ENCODE peak calls at places on chromosomes 5 and 9, in eight cellular contexts. One of them, this sample, is unnamed.

GRCh38 chr5:141121563-141121962 is at the start of gene PCDHB4:
- DNase-seq in kidney: no peak
- DNase-seq in fibroblast of mammary gland: peak; percentile 8
- DNase-seq in GM06990: no peak
- DNase-seq in neural crest cell: no peak
- DNase-seq in astrocyte of the spinal cord: no peak
- DNase-seq in OCI-LY7: no peak
- DNase-seq in B cell: no peak
- DNase-seq in this sample: no peak

GRCh38 chr5:111223790-111224560 is at the start of gene CAMK4:
- DNase-seq in kidney: peak; percentile 90
- DNase-seq in fibroblast of mammary gland: peak; percentile 66
- DNase-seq in GM06990: peak; percentile 91
- DNase-seq in neural crest cell: peak; percentile 69
- DNase-seq in astrocyte of the spinal cord: peak; percentile 74
- DNase-seq in OCI-LY7: peak; percentile 82
- DNase-seq in B cell: peak; percentile 71
- DNase-seq in this sample: no peak

GRCh38 chr9:106075991-106076390 is 381.6 kb downstream of the TMEM38B start:
- DNase-seq in kidney: no peak
- DNase-seq in fibroblast of mammary gland: peak; percentile 91
- DNase-seq in GM06990: no peak
- DNase-seq in neural crest cell: no peak
- DNase-seq in astrocyte of the spinal cord: peak; percentile 97
- DNase-seq in OCI-LY7: no peak
- DNase-seq in B cell: no peak
- DNase-seq in this sample: no peak

GRCh38 chr9:34988218-34989055 is 1.1 kb upstream of the DNAJB5 start:
- DNase-seq in kidney: peak; percentile 88
- DNase-seq in fibroblast of mammary gland: no peak
- DNase-seq in GM06990: peak; percentile 41
- DNase-seq in neural crest cell: no peak
- DNase-seq in astrocyte of the spinal cord: no peak
- DNase-seq in OCI-LY7: no peak
- DNase-seq in B cell: peak; percentile 39
- DNase-seq in this sample: no peak

GRCh38 chr5:97839338-97840081 is 656.5 kb upstream of the RIOK2 start:
- DNase-seq in kidney: no peak
- DNase-seq in fibroblast of mammary gland: peak; percentile 64
- DNase-seq in GM06990: no peak
- DNase-seq in neural crest cell: no peak
- DNase-seq in astrocyte of the spinal cord: peak; percentile 45
- DNase-seq in OCI-LY7: no peak
- DNase-seq in B cell: no peak
- DNase-seq in this sample: no peak

GRCh38 chr5:159324986-159325385 is 5.3 kb downstream of the IL12B start:
- DNase-seq in kidney: no peak
- DNase-seq in fibroblast of mammary gland: no peak
- DNase-seq in GM06990: no peak
- DNase-seq in neural crest cell: no peak
- DNase-seq in astrocyte of the spinal cord: no peak
- DNase-seq in OCI-LY7: no peak
- DNase-seq in B cell: no peak
- DNase-seq in this sample: no peak

GRCh38 chr5:112626079-112626478 is 111.6 kb upstream of the APC start:
- DNase-seq in kidney: no peak
- DNase-seq in fibroblast of mammary gland: no peak
- DNase-seq in GM06990: no peak
- DNase-seq in neural crest cell: no peak
- DNase-seq in astrocyte of the spinal cord: no peak
- DNase-seq in OCI-LY7: no peak
- DNase-seq in B cell: no peak
- DNase-seq in this sample: no peak

GRCh38 chr5:112975721-112976431 is 722 bp upstream of the DCP2 start:
- DNase-seq in kidney: no peak
- DNase-seq in fibroblast of mammary gland: no peak
- DNase-seq in GM06990: no peak
- DNase-seq in neural crest cell: peak; percentile 5
- DNase-seq in astrocyte of the spinal cord: no peak
- DNase-seq in OCI-LY7: peak; percentile 10
- DNase-seq in B cell: no peak
- DNase-seq in this sample: no peak

GRCh38 chr9:127417130-127418036 is 6.8 kb upstream of the ZNF79 start:
- DNase-seq in kidney: no peak
- DNase-seq in fibroblast of mammary gland: peak; percentile 74
- DNase-seq in GM06990: no peak
- DNase-seq in neural crest cell: no peak
- DNase-seq in astrocyte of the spinal cord: peak; percentile 43
- DNase-seq in OCI-LY7: no peak
- DNase-seq in B cell: no peak
- DNase-seq in this sample: no peak

GRCh38 chr5:76414788-76415187 is 11.7 kb downstream of the IQGAP2 start:
- DNase-seq in kidney: no peak
- DNase-seq in fibroblast of mammary gland: no peak
- DNase-seq in GM06990: no peak
- DNase-seq in neural crest cell: no peak
- DNase-seq in astrocyte of the spinal cord: no peak
- DNase-seq in OCI-LY7: no peak
- DNase-seq in B cell: no peak
- DNase-seq in this sample: no peak

GRCh38 chr9:100213730-100214477 is 114.9 kb downstream of the INVS start:
- DNase-seq in kidney: no peak
- DNase-seq in fibroblast of mammary gland: peak; percentile 15
- DNase-seq in GM06990: no peak
- DNase-seq in neural crest cell: no peak
- DNase-seq in astrocyte of the spinal cord: peak; percentile 66
- DNase-seq in OCI-LY7: no peak
- DNase-seq in B cell: no peak
- DNase-seq in this sample: no peak

GRCh38 chr9:82540175-82540574 is 522.8 kb downstream of the RASEF start:
- DNase-seq in kidney: no peak
- DNase-seq in fibroblast of mammary gland: no peak
- DNase-seq in GM06990: no peak
- DNase-seq in neural crest cell: no peak
- DNase-seq in astrocyte of the spinal cord: no peak
- DNase-seq in OCI-LY7: no peak
- DNase-seq in B cell: no peak
- DNase-seq in this sample: no peak

GRCh38 chr9:4299006-4299795 is 667 bp downstream of the GLIS3 start:
- DNase-seq in kidney: peak; percentile 83
- DNase-seq in fibroblast of mammary gland: peak; percentile 49
- DNase-seq in GM06990: peak; percentile 15
- DNase-seq in neural crest cell: peak; percentile 30
- DNase-seq in astrocyte of the spinal cord: peak; percentile 63
- DNase-seq in OCI-LY7: no peak
- DNase-seq in B cell: peak; percentile 25
- DNase-seq in this sample: no peak

GRCh38 chr5:171755354-171755821 is 30.2 kb upstream of the SMIM23 start:
- DNase-seq in kidney: no peak
- DNase-seq in fibroblast of mammary gland: peak; percentile 40
- DNase-seq in GM06990: no peak
- DNase-seq in neural crest cell: no peak
- DNase-seq in astrocyte of the spinal cord: no peak
- DNase-seq in OCI-LY7: no peak
- DNase-seq in B cell: no peak
- DNase-seq in this sample: no peak

GRCh38 chr5:8843766-8844165 is 702.1 kb downstream of the SEMA5A start:
- DNase-seq in kidney: no peak
- DNase-seq in fibroblast of mammary gland: peak; percentile 91
- DNase-seq in GM06990: no peak
- DNase-seq in neural crest cell: no peak
- DNase-seq in astrocyte of the spinal cord: peak; percentile 77
- DNase-seq in OCI-LY7: no peak
- DNase-seq in B cell: no peak
- DNase-seq in this sample: no peak

GRCh38 chr5:423233-423565 is 19.8 kb upstream of the EXOC3 start:
- DNase-seq in kidney: peak; percentile 25
- DNase-seq in fibroblast of mammary gland: no peak
- DNase-seq in GM06990: no peak
- DNase-seq in neural crest cell: no peak
- DNase-seq in astrocyte of the spinal cord: no peak
- DNase-seq in OCI-LY7: no peak
- DNase-seq in B cell: no peak
- DNase-seq in this sample: no peak

GRCh38 chr9:121721770-121722169 is 70.3 kb downstream of the DAB2IP start:
- DNase-seq in kidney: no peak
- DNase-seq in fibroblast of mammary gland: peak; percentile 50
- DNase-seq in GM06990: no peak
- DNase-seq in neural crest cell: no peak
- DNase-seq in astrocyte of the spinal cord: no peak
- DNase-seq in OCI-LY7: no peak
- DNase-seq in B cell: no peak
- DNase-seq in this sample: no peak

GRCh38 chr5:149125386-149125891 is 15.9 kb upstream of the ABLIM3 start:
- DNase-seq in kidney: no peak
- DNase-seq in fibroblast of mammary gland: no peak
- DNase-seq in GM06990: no peak
- DNase-seq in neural crest cell: no peak
- DNase-seq in astrocyte of the spinal cord: no peak
- DNase-seq in OCI-LY7: no peak
- DNase-seq in B cell: no peak
- DNase-seq in this sample: no peak

GRCh38 chr5:172110921-172111873 is 76.8 kb downstream of the STK10 start:
- DNase-seq in kidney: peak; percentile 74
- DNase-seq in fibroblast of mammary gland: peak; percentile 63
- DNase-seq in GM06990: peak; percentile 86
- DNase-seq in neural crest cell: no peak
- DNase-seq in astrocyte of the spinal cord: peak; percentile 50
- DNase-seq in OCI-LY7: peak; percentile 92
- DNase-seq in B cell: peak; percentile 86
- DNase-seq in this sample: no peak

GRCh38 chr5:147427784-147428401 is 82.0 kb downstream of the DPYSL3 start:
- DNase-seq in kidney: no peak
- DNase-seq in fibroblast of mammary gland: peak; percentile 43
- DNase-seq in GM06990: no peak
- DNase-seq in neural crest cell: no peak
- DNase-seq in astrocyte of the spinal cord: no peak
- DNase-seq in OCI-LY7: no peak
- DNase-seq in B cell: no peak
- DNase-seq in this sample: no peak

GRCh38 chr9:130414081-130414731 is 30.6 kb upstream of the ASS1 start:
- DNase-seq in kidney: no peak
- DNase-seq in fibroblast of mammary gland: no peak
- DNase-seq in GM06990: no peak
- DNase-seq in neural crest cell: no peak
- DNase-seq in astrocyte of the spinal cord: no peak
- DNase-seq in OCI-LY7: no peak
- DNase-seq in B cell: no peak
- DNase-seq in this sample: no peak

GRCh38 chr5:69503144-69503488 is 10.5 kb downstream of the OCLN start:
- DNase-seq in kidney: no peak
- DNase-seq in fibroblast of mammary gland: no peak
- DNase-seq in GM06990: no peak
- DNase-seq in neural crest cell: no peak
- DNase-seq in astrocyte of the spinal cord: no peak
- DNase-seq in OCI-LY7: no peak
- DNase-seq in B cell: no peak
- DNase-seq in this sample: no peak

GRCh38 chr5:122195784-122196394 is 66.5 kb downstream of the ZNF474 start:
- DNase-seq in kidney: no peak
- DNase-seq in fibroblast of mammary gland: peak; percentile 75
- DNase-seq in GM06990: no peak
- DNase-seq in neural crest cell: peak; percentile 12
- DNase-seq in astrocyte of the spinal cord: peak; percentile 76
- DNase-seq in OCI-LY7: peak; percentile 7
- DNase-seq in B cell: no peak
- DNase-seq in this sample: no peak
- TF ChIP-seq CTCF in kidney: no peak
- TF ChIP-seq CTCF in fibroblast of mammary gland: peak; percentile 82
- TF ChIP-seq CTCF in GM06990: peak; percentile 42
- TF ChIP-seq CTCF in neural crest cell: peak; percentile 80
- TF ChIP-seq CTCF in astrocyte of the spinal cord: peak; percentile 78
- TF ChIP-seq CTCF in OCI-LY7: peak; percentile 63
- TF ChIP-seq CTCF in B cell: no peak
- TF ChIP-seq CTCF in this sample: no peak

GRCh38 chr5:42636425-42636824 is 120.2 kb upstream of the CCDC152 start:
- DNase-seq in kidney: no peak
- DNase-seq in fibroblast of mammary gland: peak; percentile 19
- DNase-seq in GM06990: no peak
- DNase-seq in neural crest cell: no peak
- DNase-seq in astrocyte of the spinal cord: no peak
- DNase-seq in OCI-LY7: peak; percentile 10
- DNase-seq in B cell: no peak
- DNase-seq in this sample: no peak
- TF ChIP-seq CTCF in kidney: no peak
- TF ChIP-seq CTCF in fibroblast of mammary gland: peak; percentile 50
- TF ChIP-seq CTCF in GM06990: peak; percentile 35
- TF ChIP-seq CTCF in neural crest cell: no peak
- TF ChIP-seq CTCF in astrocyte of the spinal cord: peak; percentile 37
- TF ChIP-seq CTCF in OCI-LY7: peak; percentile 66
- TF ChIP-seq CTCF in B cell: peak; percentile 27
- TF ChIP-seq CTCF in this sample: no peak

DNA sequence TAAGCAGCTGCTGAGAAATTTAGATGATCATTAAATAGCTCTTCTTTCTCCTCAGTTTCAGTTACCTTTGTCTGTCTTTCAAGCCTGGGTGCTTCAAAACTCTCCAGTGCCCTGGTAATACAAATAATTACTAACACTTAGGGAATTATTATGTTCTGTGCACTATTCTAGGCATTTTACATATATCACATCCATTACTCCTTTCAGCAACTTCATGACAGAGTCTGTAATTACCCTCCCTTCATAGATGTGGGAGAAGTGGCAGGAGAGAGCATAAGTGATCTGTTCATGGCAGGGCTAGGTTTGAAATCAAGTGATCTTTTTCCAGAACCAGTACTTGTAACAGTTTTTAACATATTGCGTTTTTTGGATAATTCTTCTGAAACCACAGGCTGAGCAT is 32.0 kb downstream of the MAN2A1 start:
- DNase-seq in kidney: no peak
- DNase-seq in fibroblast of mammary gland: no peak
- DNase-seq in GM06990: no peak
- DNase-seq in neural crest cell: no peak
- DNase-seq in astrocyte of the spinal cord: no peak
- DNase-seq in OCI-LY7: no peak
- DNase-seq in B cell: no peak
- DNase-seq in this sample: no peak
- TF ChIP-seq CTCF in kidney: no peak
- TF ChIP-seq CTCF in fibroblast of mammary gland: no peak
- TF ChIP-seq CTCF in GM06990: no peak
- TF ChIP-seq CTCF in neural crest cell: no peak
- TF ChIP-seq CTCF in astrocyte of the spinal cord: no peak
- TF ChIP-seq CTCF in OCI-LY7: no peak
- TF ChIP-seq CTCF in B cell: no peak
- TF ChIP-seq CTCF in this sample: no peak

DNA sequence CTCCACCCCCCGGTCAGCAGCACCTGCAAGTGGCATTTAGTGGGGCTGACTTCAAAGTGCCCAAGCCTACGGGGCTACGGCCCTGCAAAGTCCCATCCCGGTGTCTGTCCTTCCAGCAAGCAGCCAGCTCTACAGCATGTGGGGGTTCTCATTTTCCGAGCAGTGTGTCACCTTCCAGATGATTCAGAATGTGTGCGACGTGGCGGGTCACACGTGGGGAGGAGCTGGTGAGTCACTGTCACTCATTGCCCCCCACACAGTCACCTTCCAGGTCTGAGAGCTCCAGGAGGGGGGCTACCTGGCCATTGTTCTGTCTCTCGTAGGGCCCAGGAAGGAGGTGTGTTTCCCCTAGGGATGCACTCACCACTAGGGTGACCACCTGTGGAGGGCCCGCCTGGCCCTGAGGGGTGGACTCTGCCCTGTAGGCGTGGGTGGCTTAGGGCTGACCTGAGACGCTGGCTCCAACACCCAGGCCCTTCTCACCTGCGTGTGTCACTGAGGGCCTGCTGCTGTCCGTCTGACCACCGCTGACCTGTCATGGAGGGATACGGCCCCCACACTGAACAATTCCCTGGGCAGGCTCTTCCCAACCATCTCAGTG is 70.2 kb downstream of the SEMA4D start:
- DNase-seq in kidney: peak; percentile 76
- DNase-seq in fibroblast of mammary gland: peak; percentile 10
- DNase-seq in GM06990: no peak
- DNase-seq in neural crest cell: no peak
- DNase-seq in astrocyte of the spinal cord: no peak
- DNase-seq in OCI-LY7: no peak
- DNase-seq in B cell: no peak
- DNase-seq in this sample: no peak
- TF ChIP-seq CTCF in kidney: no peak
- TF ChIP-seq CTCF in fibroblast of mammary gland: no peak
- TF ChIP-seq CTCF in GM06990: no peak
- TF ChIP-seq CTCF in neural crest cell: no peak
- TF ChIP-seq CTCF in astrocyte of the spinal cord: no peak
- TF ChIP-seq CTCF in OCI-LY7: no peak
- TF ChIP-seq CTCF in B cell: no peak
- TF ChIP-seq CTCF in this sample: no peak